ENCODE peak calls at places on chromosomes 3 and 15, in six cellular contexts. B, A, O, C, S and R are unnamed samples. For H3K9me3, the result is how much of the 10 kb centered on the place peaks cover.

GRCh38 chr3:16056210-16056607 is 118.3 kb upstream of the GALNT15 start:
- DNase-seq in B (peak), A (no peak), O (no peak), C (peak), S (no peak), R (peak)

GRCh38 chr3:69086133-69086722 is 1.5 kb downstream of the ARL6IP5 start:
- DNase-seq in B (peak), A (peak), O (peak), C (peak), S (peak), R (peak)

GRCh38 chr15:34109775-34110663 is 8.1 kb downstream of the PGBD4 start:
- DNase-seq in B (no peak), A (no peak), O (no peak), C (no peak), S (no peak), R (no peak)

GRCh38 chr15:78873796-78874761 is 1.4 kb downstream of the MORF4L1 start:
- DNase-seq in B (no peak), A (no peak), O (no peak), C (peak), S (no peak), R (no peak)

GRCh38 chr3:37218206-37218605 is 43.8 kb upstream of the LRRFIP2 start:
- DNase-seq in B (peak), A (no peak), O (no peak), C (no peak), S (no peak), R (no peak)

GRCh38 chr3:4841783-4842440 is 137.3 kb upstream of the BHLHE40 start:
- DNase-seq in B (no peak), A (no peak), O (no peak), C (no peak), S (no peak), R (no peak)

GRCh38 chr3:62065985-62066693 is 307.2 kb downstream of the FEZF2 start:
- DNase-seq in B (no peak), A (no peak), O (no peak), C (no peak), S (no peak), R (no peak)

GRCh38 chr15:96838088-96838487 is 507.6 kb downstream of the NR2F2 start:
- DNase-seq in B (no peak), A (no peak), O (no peak), C (no peak), S (no peak), R (no peak)

GRCh38 chr3:187750041-187750512 is 4.8 kb upstream of the BCL6 start:
- DNase-seq in B (peak), A (peak), O (peak), C (peak), S (peak), R (no peak)

GRCh38 chr15:38991701-38992100 is 427.1 kb upstream of the RASGRP1 start:
- DNase-seq in B (no peak), A (no peak), O (no peak), C (no peak), S (no peak), R (no peak)

GRCh38 chr15:83166218-83166617 is 41.4 kb downstream of the HDGFL3 start:
- DNase-seq in B (no peak), A (no peak), O (no peak), C (no peak), S (no peak), R (no peak)

GRCh38 chr15:40398413-40398873 is 7.2 kb upstream of the IVD start:
- DNase-seq in B (no peak), A (no peak), O (peak), C (peak), S (no peak), R (no peak)

DNA sequence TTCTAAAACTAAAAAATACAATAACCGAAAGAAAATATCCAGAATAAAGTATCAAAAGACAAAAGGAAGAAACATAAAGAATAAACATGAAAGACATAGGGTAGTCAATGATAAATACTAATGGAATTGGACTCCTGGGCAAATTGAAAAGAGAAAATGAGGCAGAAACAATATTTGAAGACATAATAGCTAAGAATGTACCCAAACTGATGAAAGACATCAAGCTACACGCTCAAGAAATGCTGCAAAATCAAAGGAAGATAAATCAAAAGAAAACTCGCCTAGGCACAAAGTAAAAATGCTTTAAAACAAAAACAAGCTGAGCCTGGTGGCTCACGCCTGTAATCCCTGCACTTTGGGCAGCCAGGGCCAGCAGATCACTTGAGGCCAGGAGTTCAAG is 34.9 kb downstream of the CEP70 start:
- DNase-seq in B (no peak), A (no peak), O (no peak), C (no peak), S (no peak), R (no peak)
- H3K9me3 ChIP-seq in B (under half), A (under half), O (under half), C (under half), S (under half), R (under half)

DNA sequence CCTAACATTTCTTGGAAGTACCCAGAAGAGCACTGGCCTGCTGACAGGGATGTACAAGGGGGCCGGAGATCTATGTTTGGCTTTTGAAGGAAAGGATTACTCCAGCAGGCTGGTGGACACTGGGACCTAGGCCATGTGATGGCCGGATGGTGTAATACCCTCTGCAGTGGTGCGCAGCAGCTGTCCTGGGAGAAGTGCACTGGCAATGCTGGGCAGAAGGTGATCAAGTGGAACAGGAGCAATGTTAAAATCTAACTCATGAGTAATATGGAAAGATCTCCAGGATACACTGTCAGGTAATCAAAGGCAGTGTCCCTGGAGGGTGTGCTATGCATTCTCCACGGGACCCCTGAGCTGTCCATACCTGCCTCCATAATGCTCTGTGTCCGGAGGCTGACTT is 71.2 kb upstream of the POMGNT2 start:
- DNase-seq in B (no peak), A (no peak), O (no peak), C (no peak), S (no peak), R (no peak)
- H3K27ac ChIP-seq in B (no peak), A (no peak), O (peak), C (no peak), S (no peak), R (no peak)

GRCh38 chr3:177466076-177466475 is 268.8 kb upstream of the TBL1XR1 start:
- DNase-seq in B (no peak), A (no peak), O (no peak), C (no peak), S (no peak), R (no peak)

GRCh38 chr3:177465243-177465642 is 268.0 kb upstream of the TBL1XR1 start:
- DNase-seq in B (peak), A (no peak), O (no peak), C (peak), S (no peak), R (no peak)

GRCh38 chr3:177467268-177467985 is 270.1 kb upstream of the TBL1XR1 start:
- DNase-seq in B (no peak), A (no peak), O (no peak), C (no peak), S (no peak), R (no peak)

GRCh38 chr3:177464392-177465225 is 267.3 kb upstream of the TBL1XR1 start:
- DNase-seq in B (no peak), A (no peak), O (no peak), C (no peak), S (no peak), R (no peak)

GRCh38 chr3:177463863-177464262 is 266.6 kb upstream of the TBL1XR1 start:
- DNase-seq in B (no peak), A (no peak), O (no peak), C (no peak), S (no peak), R (no peak)
- H3K4me3 ChIP-seq in B (no peak), A (no peak), O (no peak), C (no peak), S (no peak), R (no peak)

GRCh38 chr15:86515625-86516024 is 436.0 kb downstream of the AGBL1 start:
- DNase-seq in B (no peak), A (no peak), O (no peak), C (no peak), S (no peak), R (no peak)
- H3K9me3 ChIP-seq in B (under half), A (under half), O (under half), C (under half), S (under half), R (under half)

DNA sequence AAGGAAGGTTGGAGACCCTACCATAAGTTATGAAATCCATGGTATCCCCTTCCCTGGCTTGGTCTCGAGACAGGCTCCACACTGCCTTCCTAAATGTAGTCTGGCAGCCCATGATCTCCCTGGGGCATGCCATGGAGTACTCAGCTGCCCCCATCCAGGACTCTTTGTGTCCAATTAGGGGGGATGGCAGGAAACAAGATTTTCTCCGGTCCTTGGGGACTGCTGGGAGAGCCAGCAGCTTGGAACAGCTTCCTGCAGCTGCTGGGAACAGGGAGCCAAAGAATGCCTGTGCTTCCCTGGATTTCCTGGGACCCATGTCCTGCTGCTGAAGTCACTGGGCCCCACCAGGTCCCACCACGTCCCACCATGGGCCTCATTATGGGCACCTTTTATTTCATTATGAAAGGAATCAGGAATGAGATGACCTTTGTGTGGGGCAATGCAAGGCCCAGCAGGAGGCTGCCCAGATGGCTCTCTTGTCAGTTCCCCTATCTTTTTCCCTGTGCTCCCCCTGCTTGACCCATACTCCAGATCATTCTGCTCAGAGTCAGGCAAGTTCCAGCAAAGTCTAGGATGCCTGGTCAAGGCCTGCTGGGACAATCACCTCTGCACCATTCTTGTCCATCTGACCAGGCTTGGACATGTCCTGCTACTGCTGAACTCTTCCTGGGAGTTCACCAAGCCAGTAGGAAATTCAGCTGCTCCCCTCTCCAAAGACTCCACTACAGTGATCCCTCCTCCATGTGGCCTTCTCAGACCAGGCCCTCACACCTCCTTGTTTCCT is 15.0 kb upstream of the DAG1 start:
- DNase-seq in B (no peak), A (no peak), O (no peak), C (no peak), S (no peak), R (no peak)
- H3K27ac ChIP-seq in B (peak), A (peak), O (peak), C (no peak), S (peak), R (peak)

DNA sequence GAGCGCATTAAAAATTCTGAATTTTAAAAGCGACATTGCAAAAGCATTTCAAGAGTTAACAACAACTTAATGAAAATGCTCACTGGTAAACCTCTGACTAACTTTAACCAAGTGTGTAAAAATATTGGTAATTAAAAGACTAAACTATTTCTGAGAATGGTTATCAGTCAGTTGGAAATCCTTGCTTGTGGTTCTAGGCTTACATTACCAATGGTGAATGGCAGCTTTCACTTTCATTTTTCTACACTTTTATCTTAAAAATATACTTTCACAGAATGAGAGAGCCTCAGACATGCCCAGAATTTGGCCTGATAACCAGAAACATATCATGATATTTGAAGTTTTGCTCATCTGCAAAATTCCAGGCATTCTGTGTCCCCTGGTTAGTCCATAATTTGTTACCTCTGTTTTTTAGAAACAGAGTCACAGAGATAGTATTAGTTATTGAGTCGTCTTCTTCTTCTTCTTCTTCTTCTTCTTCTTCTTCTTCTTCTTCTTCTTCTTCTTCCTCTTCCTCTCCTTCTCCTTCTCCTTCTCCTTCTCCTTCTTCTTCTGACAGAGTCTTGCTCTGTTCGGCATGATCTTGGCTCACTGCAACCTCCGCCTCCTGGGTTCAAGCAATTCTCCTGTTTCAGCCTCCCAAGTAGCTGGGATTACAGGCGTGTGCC is 5.5 kb upstream of the RNF111 start:
- DNase-seq in B (no peak), A (no peak), O (no peak), C (no peak), S (no peak), R (no peak)
- H3K4me3 ChIP-seq in B (no peak), A (no peak), O (no peak), C (no peak), S (no peak), R (peak)

GRCh38 chr15:27850961-27851636 is 248.0 kb downstream of the OCA2 start:
- DNase-seq in B (no peak), A (no peak), O (no peak), C (no peak), S (no peak), R (no peak)
- H3K9me3 ChIP-seq in B (under half), A (under half), O (under half), C (under half), S (under half), R (under half)